ENCODE peak calls at places on chromosomes 6 and 20, in five cellular contexts. One of them, this sample, is unnamed.

GRCh38 chr20:3580412-3580811 is 82.8 kb downstream of the GFRA4 start:
- DNase-seq in NCI-H1092 treated with DMSO at 0.1 percent for 48 hours: no peak
- DNase-seq in EH: no peak
- DNase-seq in GOT3: no peak
- DNase-seq in NCI-H187 treated with DMSO at 0.1 percent for 48 hours: no peak
- DNase-seq in this sample: no peak

GRCh38 chr6:92150560-92150959 is 1268.8 kb downstream of the EPHA7 start:
- DNase-seq in NCI-H1092 treated with DMSO at 0.1 percent for 48 hours: no peak
- DNase-seq in EH: no peak
- DNase-seq in GOT3: no peak
- DNase-seq in NCI-H187 treated with DMSO at 0.1 percent for 48 hours: no peak
- DNase-seq in this sample: no peak

GRCh38 chr6:157020398-157021266 is 243.5 kb downstream of the ARID1B start:
- DNase-seq in NCI-H1092 treated with DMSO at 0.1 percent for 48 hours: peak
- DNase-seq in EH: peak
- DNase-seq in GOT3: peak
- DNase-seq in NCI-H187 treated with DMSO at 0.1 percent for 48 hours: no peak
- DNase-seq in this sample: no peak

GRCh38 chr20:32168184-32168910 is 39.2 kb downstream of the PLAGL2 start:
- DNase-seq in NCI-H1092 treated with DMSO at 0.1 percent for 48 hours: no peak
- DNase-seq in EH: peak
- DNase-seq in GOT3: no peak
- DNase-seq in NCI-H187 treated with DMSO at 0.1 percent for 48 hours: no peak
- DNase-seq in this sample: no peak

GRCh38 chr6:125662301-125662700 is 87.1 kb upstream of the HEY2 start:
- DNase-seq in NCI-H1092 treated with DMSO at 0.1 percent for 48 hours: no peak
- DNase-seq in EH: no peak
- DNase-seq in GOT3: no peak
- DNase-seq in NCI-H187 treated with DMSO at 0.1 percent for 48 hours: no peak
- DNase-seq in this sample: no peak

GRCh38 chr6:6646859-6647258 is 58.3 kb downstream of the LY86 start:
- DNase-seq in NCI-H1092 treated with DMSO at 0.1 percent for 48 hours: no peak
- DNase-seq in EH: no peak
- DNase-seq in GOT3: no peak
- DNase-seq in NCI-H187 treated with DMSO at 0.1 percent for 48 hours: no peak
- DNase-seq in this sample: no peak

GRCh38 chr6:17169701-17170100 is 67.9 kb downstream of the STMND1 start:
- DNase-seq in NCI-H1092 treated with DMSO at 0.1 percent for 48 hours: no peak
- DNase-seq in EH: no peak
- DNase-seq in GOT3: no peak
- DNase-seq in NCI-H187 treated with DMSO at 0.1 percent for 48 hours: no peak
- DNase-seq in this sample: no peak

GRCh38 chr6:134724653-134725340 is 225.1 kb downstream of the ALDH8A1 start:
- DNase-seq in NCI-H1092 treated with DMSO at 0.1 percent for 48 hours: no peak
- DNase-seq in EH: peak
- DNase-seq in GOT3: no peak
- DNase-seq in NCI-H187 treated with DMSO at 0.1 percent for 48 hours: no peak
- DNase-seq in this sample: no peak

GRCh38 chr6:15595461-15596173 is 67.2 kb downstream of the DTNBP1 start:
- DNase-seq in NCI-H1092 treated with DMSO at 0.1 percent for 48 hours: no peak
- DNase-seq in EH: peak
- DNase-seq in GOT3: no peak
- DNase-seq in NCI-H187 treated with DMSO at 0.1 percent for 48 hours: no peak
- DNase-seq in this sample: no peak

GRCh38 chr6:144119376-144119775 is 24.0 kb upstream of the SF3B5 start:
- DNase-seq in NCI-H1092 treated with DMSO at 0.1 percent for 48 hours: no peak
- DNase-seq in EH: no peak
- DNase-seq in GOT3: no peak
- DNase-seq in NCI-H187 treated with DMSO at 0.1 percent for 48 hours: no peak
- DNase-seq in this sample: no peak

GRCh38 chr6:3278691-3279090 is 19.9 kb downstream of the PSMG4 start:
- DNase-seq in NCI-H1092 treated with DMSO at 0.1 percent for 48 hours: no peak
- DNase-seq in EH: no peak
- DNase-seq in GOT3: no peak
- DNase-seq in NCI-H187 treated with DMSO at 0.1 percent for 48 hours: no peak
- DNase-seq in this sample: no peak

GRCh38 chr6:136076496-136076895 is 173.6 kb downstream of the MTFR2 start:
- DNase-seq in NCI-H1092 treated with DMSO at 0.1 percent for 48 hours: no peak
- DNase-seq in EH: no peak
- DNase-seq in GOT3: no peak
- DNase-seq in NCI-H187 treated with DMSO at 0.1 percent for 48 hours: no peak
- DNase-seq in this sample: no peak

GRCh38 chr6:36402481-36402880 is 15.0 kb upstream of the ETV7 start:
- DNase-seq in NCI-H1092 treated with DMSO at 0.1 percent for 48 hours: no peak
- DNase-seq in EH: peak
- DNase-seq in GOT3: no peak
- DNase-seq in NCI-H187 treated with DMSO at 0.1 percent for 48 hours: no peak
- DNase-seq in this sample: no peak

GRCh38 chr6:2498224-2498623 is 252.5 kb downstream of the MYLK4 start:
- DNase-seq in NCI-H1092 treated with DMSO at 0.1 percent for 48 hours: no peak
- DNase-seq in EH: peak
- DNase-seq in GOT3: no peak
- DNase-seq in NCI-H187 treated with DMSO at 0.1 percent for 48 hours: no peak
- DNase-seq in this sample: no peak

GRCh38 chr6:33577718-33578117 is 2.4 kb downstream of the BAK1 start:
- DNase-seq in NCI-H1092 treated with DMSO at 0.1 percent for 48 hours: no peak
- DNase-seq in EH: no peak
- DNase-seq in GOT3: no peak
- DNase-seq in NCI-H187 treated with DMSO at 0.1 percent for 48 hours: no peak
- DNase-seq in this sample: no peak

GRCh38 chr20:61426361-61426760 is 174.3 kb downstream of the CDH4 start:
- DNase-seq in NCI-H1092 treated with DMSO at 0.1 percent for 48 hours: no peak
- DNase-seq in EH: no peak
- DNase-seq in GOT3: no peak
- DNase-seq in NCI-H187 treated with DMSO at 0.1 percent for 48 hours: no peak
- DNase-seq in this sample: no peak

GRCh38 chr6:37134622-37135191 is 35.2 kb upstream of the PIM1 start:
- DNase-seq in NCI-H1092 treated with DMSO at 0.1 percent for 48 hours: no peak
- DNase-seq in EH: peak
- DNase-seq in GOT3: no peak
- DNase-seq in NCI-H187 treated with DMSO at 0.1 percent for 48 hours: no peak
- DNase-seq in this sample: no peak

GRCh38 chr20:24914388-24915241 is 34.5 kb upstream of the CST7 start:
- DNase-seq in NCI-H1092 treated with DMSO at 0.1 percent for 48 hours: no peak
- DNase-seq in EH: no peak
- DNase-seq in GOT3: no peak
- DNase-seq in NCI-H187 treated with DMSO at 0.1 percent for 48 hours: no peak
- DNase-seq in this sample: no peak

GRCh38 chr6:41306187-41306854 is 19.8 kb upstream of the TREM1 start:
- DNase-seq in NCI-H1092 treated with DMSO at 0.1 percent for 48 hours: peak
- DNase-seq in EH: peak
- DNase-seq in GOT3: no peak
- DNase-seq in NCI-H187 treated with DMSO at 0.1 percent for 48 hours: no peak
- DNase-seq in this sample: peak

GRCh38 chr20:59770851-59771250 is 162.6 kb downstream of the SYCP2 start:
- DNase-seq in NCI-H1092 treated with DMSO at 0.1 percent for 48 hours: no peak
- DNase-seq in EH: no peak
- DNase-seq in GOT3: no peak
- DNase-seq in NCI-H187 treated with DMSO at 0.1 percent for 48 hours: no peak
- DNase-seq in this sample: no peak

GRCh38 chr6:68639211-68639610 is 4.1 kb downstream of the ADGRB3 start:
- DNase-seq in NCI-H1092 treated with DMSO at 0.1 percent for 48 hours: peak
- DNase-seq in EH: no peak
- DNase-seq in GOT3: no peak
- DNase-seq in NCI-H187 treated with DMSO at 0.1 percent for 48 hours: no peak
- DNase-seq in this sample: no peak

GRCh38 chr6:111711476-111711875 is 105.8 kb upstream of the TRAF3IP2 start:
- DNase-seq in NCI-H1092 treated with DMSO at 0.1 percent for 48 hours: peak
- DNase-seq in EH: no peak
- DNase-seq in GOT3: no peak
- DNase-seq in NCI-H187 treated with DMSO at 0.1 percent for 48 hours: peak
- DNase-seq in this sample: peak

GRCh38 chr6:31107052-31107451 is 5.3 kb downstream of the C6orf15 start:
- DNase-seq in NCI-H1092 treated with DMSO at 0.1 percent for 48 hours: no peak
- DNase-seq in EH: no peak
- DNase-seq in GOT3: no peak
- DNase-seq in NCI-H187 treated with DMSO at 0.1 percent for 48 hours: no peak
- DNase-seq in this sample: no peak

GRCh38 chr6:117275711-117276110 is 10.4 kb downstream of the VGLL2 start:
- DNase-seq in NCI-H1092 treated with DMSO at 0.1 percent for 48 hours: no peak
- DNase-seq in EH: no peak
- DNase-seq in GOT3: no peak
- DNase-seq in NCI-H187 treated with DMSO at 0.1 percent for 48 hours: no peak
- DNase-seq in this sample: no peak

GRCh38 chr20:12023169-12023795 is 105.6 kb downstream of the BTBD3 start:
- DNase-seq in NCI-H1092 treated with DMSO at 0.1 percent for 48 hours: no peak
- DNase-seq in EH: no peak
- DNase-seq in GOT3: no peak
- DNase-seq in NCI-H187 treated with DMSO at 0.1 percent for 48 hours: no peak
- DNase-seq in this sample: no peak

GRCh38 chr6:32151131-32151884 is 431 bp downstream of the PRRT1 start:
- DNase-seq in NCI-H1092 treated with DMSO at 0.1 percent for 48 hours: no peak
- DNase-seq in EH: no peak
- DNase-seq in GOT3: no peak
- DNase-seq in NCI-H187 treated with DMSO at 0.1 percent for 48 hours: no peak
- DNase-seq in this sample: no peak

GRCh38 chr6:2940851-2941250 is 30.5 kb downstream of the SERPINB6 start:
- DNase-seq in NCI-H1092 treated with DMSO at 0.1 percent for 48 hours: no peak
- DNase-seq in EH: no peak
- DNase-seq in GOT3: no peak
- DNase-seq in NCI-H187 treated with DMSO at 0.1 percent for 48 hours: no peak
- DNase-seq in this sample: no peak

GRCh38 chr6:6771964-6772363 is 183.4 kb downstream of the LY86 start:
- DNase-seq in NCI-H1092 treated with DMSO at 0.1 percent for 48 hours: no peak
- DNase-seq in EH: no peak
- DNase-seq in GOT3: no peak
- DNase-seq in NCI-H187 treated with DMSO at 0.1 percent for 48 hours: no peak
- DNase-seq in this sample: no peak

GRCh38 chr6:40330301-40330721 is 256.9 kb downstream of the LRFN2 start:
- DNase-seq in NCI-H1092 treated with DMSO at 0.1 percent for 48 hours: no peak
- DNase-seq in EH: no peak
- DNase-seq in GOT3: no peak
- DNase-seq in NCI-H187 treated with DMSO at 0.1 percent for 48 hours: no peak
- DNase-seq in this sample: no peak

This sample was measured in NCI-H2107.